ENCODE peak calls at places on chromosome 16, in seven cellular contexts. I, E, R, T, S, F and J are unnamed samples. For H3K4me1, the result is how much of the 10 kb centered on the place peaks cover.

GRCh38 chr16:51951668-51952298 is 595.2 kb downstream of the TOX3 start:
- DNase-seq in I (no peak), E (no peak), R (no peak), T (no peak), S (no peak), F (no peak), J (no peak)

GRCh38 chr16:78183886-78184553 is 84.6 kb downstream of the WWOX start:
- DNase-seq in I (peak), E (no peak), R (no peak), T (no peak), S (no peak), F (no peak), J (no peak)

GRCh38 chr16:65837431-65837986 is 529.0 kb upstream of the CDH5 start:
- DNase-seq in I (no peak), E (no peak), R (no peak), T (no peak), S (no peak), F (no peak), J (no peak)

GRCh38 chr16:55367796-55368195 is 43.8 kb downstream of the IRX6 start:
- DNase-seq in I (no peak), E (no peak), R (no peak), T (no peak), S (no peak), F (no peak), J (peak)

GRCh38 chr16:71540-72341 is 690 bp downstream of the RHBDF1 start:
- DNase-seq in I (peak), E (peak), R (peak), T (peak), S (peak), F (peak), J (peak)

GRCh38 chr16:67248401-67249177 is at the start of gene SLC9A5:
- DNase-seq in I (no peak), E (no peak), R (peak), T (no peak), S (no peak), F (peak), J (no peak)

GRCh38 chr16:70476272-70477020 is 22.1 kb downstream of the FCSK start:
- DNase-seq in I (no peak), E (peak), R (peak), T (no peak), S (no peak), F (no peak), J (peak)

GRCh38 chr16:50719401-50720337 is 22.2 kb upstream of the CYLD start:
- DNase-seq in I (peak), E (no peak), R (no peak), T (no peak), S (peak), F (no peak), J (no peak)

GRCh38 chr16:30741461-30741914 is 6.7 kb upstream of the PHKG2 start:
- DNase-seq in I (peak), E (peak), R (no peak), T (peak), S (peak), F (peak), J (peak)

GRCh38 chr16:27189335-27189972 is 13.9 kb upstream of the KDM8 start:
- DNase-seq in I (no peak), E (no peak), R (no peak), T (no peak), S (peak), F (no peak), J (no peak)

GRCh38 chr16:69095179-69095578 is 10.3 kb upstream of the HAS3 start:
- DNase-seq in I (no peak), E (no peak), R (no peak), T (peak), S (no peak), F (no peak), J (no peak)

DNA sequence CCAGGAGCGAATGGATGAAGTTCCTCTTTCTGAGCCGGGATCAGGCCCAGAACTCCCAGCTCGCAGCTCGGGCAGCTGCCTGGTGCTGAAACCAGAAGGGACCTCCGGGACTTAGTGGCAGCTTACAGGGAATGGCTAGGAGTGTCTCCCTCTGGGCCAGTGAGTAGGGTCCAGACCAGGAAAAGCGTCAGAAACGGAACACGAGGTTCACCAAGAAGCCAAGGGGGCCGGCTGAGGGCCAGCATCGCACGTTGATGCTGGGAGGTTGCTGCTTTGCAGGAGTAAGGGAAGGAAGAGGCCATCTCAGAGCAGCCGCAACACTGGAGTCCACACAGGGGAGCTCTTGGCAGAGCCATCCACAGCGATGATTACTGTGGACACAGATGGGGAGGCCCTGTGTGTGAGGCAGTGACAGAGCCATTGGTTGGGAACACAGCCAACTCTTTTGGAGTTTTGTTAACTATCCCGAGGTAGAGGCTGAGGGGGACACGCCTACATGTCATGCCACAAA is 74.0 kb upstream of the CREBBP start:
- DNase-seq in I (no peak), E (no peak), R (no peak), T (no peak), S (no peak), F (no peak), J (no peak)
- H3K4me1 ChIP-seq in I (under half), E (under half), R (under half), T (under half), S (under half), F (under half), J (under half)

GRCh38 chr16:85171809-85172464 is 59.7 kb upstream of the CIBAR2 start:
- DNase-seq in I (no peak), E (peak), R (no peak), T (no peak), S (no peak), F (no peak), J (no peak)
- H3K4me1 ChIP-seq in I (under half), E (under half), R (half or more), T (under half), S (under half), F (under half), J (under half)

DNA sequence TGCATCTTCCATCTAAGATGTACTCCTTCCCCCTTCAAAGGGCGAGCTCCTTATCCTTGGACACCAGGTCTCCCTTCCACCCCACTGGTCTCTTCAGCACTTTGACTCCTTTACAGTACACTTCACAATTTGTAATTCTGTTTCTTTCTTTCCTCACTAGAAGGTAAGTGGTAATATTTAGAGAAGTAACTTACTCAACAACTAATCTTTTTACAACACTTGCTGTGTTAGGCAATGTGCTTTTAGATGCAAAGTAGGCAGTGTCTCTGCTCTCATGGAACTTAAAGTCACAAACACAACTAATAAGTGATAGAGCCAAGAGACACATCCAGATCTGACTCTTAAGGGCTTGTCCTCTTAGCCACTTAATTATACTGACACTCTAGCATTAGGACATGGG is 6.4 kb downstream of the SIAH1 start:
- DNase-seq in I (no peak), E (no peak), R (no peak), T (no peak), S (no peak), F (no peak), J (no peak)
- H3K4me1 ChIP-seq in I (under half), E (under half), R (half or more), T (half or more), S (half or more), F (under half), J (under half)

DNA sequence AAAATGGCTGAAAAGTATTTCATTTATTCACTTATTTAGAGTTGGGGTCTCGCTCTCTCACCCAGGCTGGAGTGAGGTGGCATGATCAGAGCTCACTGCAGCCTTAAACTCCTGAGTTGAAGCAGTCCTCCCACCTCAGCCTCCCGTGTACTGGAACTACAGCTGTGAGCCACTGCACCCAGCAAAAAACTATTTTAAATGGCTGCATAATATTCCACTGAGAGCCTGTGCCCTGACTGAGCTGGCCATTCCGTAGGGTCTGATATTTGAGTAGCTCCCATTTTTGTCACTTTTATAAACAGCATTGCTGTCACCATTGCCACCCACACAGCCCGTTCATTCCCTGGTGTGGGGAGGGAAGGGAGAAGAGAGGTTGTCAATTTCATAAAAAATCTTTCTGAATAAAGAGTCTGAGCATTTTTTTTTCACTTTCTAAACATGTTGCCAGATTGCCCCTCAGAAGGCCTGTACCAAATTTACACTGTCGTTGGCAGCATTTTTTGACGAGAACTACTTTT is 7.0 kb upstream of the KIFC3 start:
- DNase-seq in I (no peak), E (no peak), R (no peak), T (no peak), S (no peak), F (no peak), J (no peak)
- H3K4me1 ChIP-seq in I (under half), E (half or more), R (under half), T (under half), S (under half), F (under half), J (under half)

GRCh38 chr16:88774544-88775393 is 10.3 kb downstream of the PIEZO1 start:
- DNase-seq in I (no peak), E (no peak), R (no peak), T (no peak), S (no peak), F (no peak), J (no peak)
- H3K4me1 ChIP-seq in I (under half), E (under half), R (under half), T (under half), S (half or more), F (under half), J (under half)

GRCh38 chr16:22633794-22634193 is 123.1 kb downstream of the NPIPB5 start:
- DNase-seq in I (no peak), E (no peak), R (no peak), T (no peak), S (no peak), F (no peak), J (no peak)

GRCh38 chr16:22634913-22635312 is 124.2 kb downstream of the NPIPB5 start:
- DNase-seq in I (no peak), E (no peak), R (no peak), T (no peak), S (no peak), F (no peak), J (no peak)

GRCh38 chr16:22633280-22633679 is 122.6 kb downstream of the NPIPB5 start:
- DNase-seq in I (no peak), E (no peak), R (no peak), T (no peak), S (no peak), F (no peak), J (no peak)

GRCh38 chr16:22635345-22635744 is 124.7 kb downstream of the NPIPB5 start:
- DNase-seq in I (no peak), E (no peak), R (no peak), T (no peak), S (no peak), F (no peak), J (peak)

GRCh38 chr16:22635801-22636200 is 125.1 kb downstream of the NPIPB5 start:
- DNase-seq in I (no peak), E (no peak), R (no peak), T (no peak), S (no peak), F (no peak), J (no peak)
- H3K4me1 ChIP-seq in I (under half), E (under half), R (under half), T (under half), S (under half), F (under half), J (under half)